ENCODE peak calls at places on chromosomes 11 and 22, in eight cellular contexts. D is erythroblast, E is IMR-90, Y is ovary, J is body of pancreas, Q is gastrocnemius medialis, U is vagina, F is heart left ventricle. K is an unnamed sample.

GRCh38 chr22:45671051-45671782 is 417 bp upstream of the ATXN10 start:
- DNase-seq in D (peak), E (no peak), Y (no peak), J (no peak), Q (no peak), U (no peak), F (peak), K (no peak)

GRCh38 chr22:40021401-40022000 is 26.7 kb downstream of the FAM83F start:
- DNase-seq in D (no peak), E (no peak), Y (no peak), J (no peak), Q (no peak), U (no peak), F (no peak), K (no peak)

GRCh38 chr11:94786264-94787126 is 18.3 kb downstream of the AMOTL1 start:
- DNase-seq in D (peak), E (peak), Y (no peak), J (no peak), Q (no peak), U (no peak), F (no peak), K (no peak)

GRCh38 chr11:77038029-77038824 is 4.0 kb downstream of the B3GNT6 start:
- DNase-seq in D (no peak), E (peak), Y (no peak), J (no peak), Q (no peak), U (no peak), F (no peak), K (no peak)

GRCh38 chr11:112315057-112315720 is 54.5 kb upstream of the PLET1 start:
- DNase-seq in D (no peak), E (no peak), Y (no peak), J (no peak), Q (no peak), U (no peak), F (no peak), K (no peak)

GRCh38 chr11:6096417-6096816 is 11.1 kb upstream of the OR56B4 start:
- DNase-seq in D (no peak), E (peak), Y (no peak), J (no peak), Q (no peak), U (no peak), F (no peak), K (no peak)

GRCh38 chr11:112756166-112756565 is 205.1 kb upstream of the NCAM1 start:
- DNase-seq in D (no peak), E (no peak), Y (no peak), J (no peak), Q (no peak), U (no peak), F (no peak), K (no peak)

GRCh38 chr22:26573026-26573662 is 16.8 kb downstream of the TPST2 start:
- DNase-seq in D (peak), E (peak), Y (no peak), J (no peak), Q (no peak), U (no peak), F (peak), K (no peak)

GRCh38 chr11:116601734-116602636 is 170.8 kb downstream of the BUD13 start:
- DNase-seq in D (peak), E (peak), Y (no peak), J (no peak), Q (no peak), U (no peak), F (no peak), K (no peak)

GRCh38 chr11:27464155-27464759 is 8.3 kb downstream of the LGR4 start:
- DNase-seq in D (no peak), E (peak), Y (no peak), J (peak), Q (no peak), U (no peak), F (no peak), K (no peak)

GRCh38 chr22:38986629-38987028 is 4.5 kb downstream of the APOBEC3B start:
- DNase-seq in D (no peak), E (no peak), Y (no peak), J (no peak), Q (no peak), U (no peak), F (no peak), K (no peak)

GRCh38 chr22:41280065-41280464 is 5.9 kb downstream of the RANGAP1 start:
- DNase-seq in D (no peak), E (no peak), Y (no peak), J (no peak), Q (no peak), U (no peak), F (no peak), K (no peak)

GRCh38 chr11:74325649-74326645 is 14.5 kb upstream of the P4HA3 start:
- DNase-seq in D (no peak), E (peak), Y (peak), J (peak), Q (peak), U (no peak), F (peak), K (no peak)

GRCh38 chr11:819129-819931 is 616 bp downstream of the PNPLA2 start:
- DNase-seq in D (peak), E (peak), Y (peak), J (peak), Q (peak), U (no peak), F (peak), K (no peak)

GRCh38 chr11:56988614-56989013 is at the start of gene OR5AK2:
- DNase-seq in D (no peak), E (no peak), Y (no peak), J (no peak), Q (no peak), U (no peak), F (no peak), K (no peak)

GRCh38 chr11:22471405-22471804 is 133.2 kb downstream of the SLC17A6 start:
- DNase-seq in D (no peak), E (no peak), Y (no peak), J (no peak), Q (no peak), U (no peak), F (no peak), K (no peak)

GRCh38 chr11:117915672-117916235 is 13.4 kb downstream of the TMPRSS13 start:
- DNase-seq in D (no peak), E (no peak), Y (no peak), J (no peak), Q (no peak), U (no peak), F (no peak), K (no peak)

GRCh38 chr11:119476666-119477331 is 53.8 kb upstream of the THY1 start:
- DNase-seq in D (no peak), E (no peak), Y (no peak), J (no peak), Q (no peak), U (peak), F (no peak), K (no peak)

GRCh38 chr22:22721681-22722309 is 77.4 kb downstream of the GGTLC2 start:
- DNase-seq in D (no peak), E (peak), Y (peak), J (no peak), Q (no peak), U (no peak), F (no peak), K (no peak)

GRCh38 chr11:124943242-124943641 is 7.4 kb upstream of the HEPACAM start:
- DNase-seq in D (no peak), E (no peak), Y (no peak), J (no peak), Q (no peak), U (no peak), F (no peak), K (no peak)

GRCh38 chr22:48061726-48062125 is 1299.3 kb downstream of the TBC1D22A start:
- DNase-seq in D (no peak), E (no peak), Y (no peak), J (no peak), Q (no peak), U (no peak), F (no peak), K (no peak)

GRCh38 chr11:47469411-47470179 is 20.7 kb upstream of the RAPSN start:
- DNase-seq in D (no peak), E (peak), Y (no peak), J (no peak), Q (no peak), U (no peak), F (no peak), K (no peak)

GRCh38 chr11:102564110-102564509 is 33.6 kb upstream of the MMP7 start:
- DNase-seq in D (peak), E (peak), Y (no peak), J (no peak), Q (no peak), U (no peak), F (no peak), K (peak)

DNA sequence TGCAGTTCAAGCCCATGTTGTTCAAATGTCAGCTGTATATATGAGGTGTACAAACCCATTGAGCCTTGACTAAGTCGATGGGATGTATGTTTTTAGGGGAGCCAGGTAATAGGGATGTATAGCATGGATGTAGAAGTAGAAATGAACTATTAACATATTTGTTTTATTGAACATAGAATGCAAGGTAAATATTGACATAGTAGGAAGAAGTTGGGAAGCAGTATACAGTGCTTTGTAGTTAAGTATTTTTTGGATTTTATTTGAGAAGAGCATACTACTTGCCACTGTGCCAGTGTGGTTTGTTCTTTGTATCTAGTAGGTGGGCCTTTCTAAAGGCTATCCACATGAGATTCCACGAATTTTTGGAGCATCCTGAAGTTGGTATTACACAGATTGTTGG is 20.8 kb upstream of the NAT10 start:
- DNase-seq in D (no peak), E (no peak), Y (no peak), J (no peak), Q (no peak), U (no peak), F (no peak), K (no peak)
- TF ChIP-seq POLR2A in D (no peak), E (no peak), Y (no peak), J (no peak), Q (no peak), U (no peak), F (no peak), K (no peak)

DNA sequence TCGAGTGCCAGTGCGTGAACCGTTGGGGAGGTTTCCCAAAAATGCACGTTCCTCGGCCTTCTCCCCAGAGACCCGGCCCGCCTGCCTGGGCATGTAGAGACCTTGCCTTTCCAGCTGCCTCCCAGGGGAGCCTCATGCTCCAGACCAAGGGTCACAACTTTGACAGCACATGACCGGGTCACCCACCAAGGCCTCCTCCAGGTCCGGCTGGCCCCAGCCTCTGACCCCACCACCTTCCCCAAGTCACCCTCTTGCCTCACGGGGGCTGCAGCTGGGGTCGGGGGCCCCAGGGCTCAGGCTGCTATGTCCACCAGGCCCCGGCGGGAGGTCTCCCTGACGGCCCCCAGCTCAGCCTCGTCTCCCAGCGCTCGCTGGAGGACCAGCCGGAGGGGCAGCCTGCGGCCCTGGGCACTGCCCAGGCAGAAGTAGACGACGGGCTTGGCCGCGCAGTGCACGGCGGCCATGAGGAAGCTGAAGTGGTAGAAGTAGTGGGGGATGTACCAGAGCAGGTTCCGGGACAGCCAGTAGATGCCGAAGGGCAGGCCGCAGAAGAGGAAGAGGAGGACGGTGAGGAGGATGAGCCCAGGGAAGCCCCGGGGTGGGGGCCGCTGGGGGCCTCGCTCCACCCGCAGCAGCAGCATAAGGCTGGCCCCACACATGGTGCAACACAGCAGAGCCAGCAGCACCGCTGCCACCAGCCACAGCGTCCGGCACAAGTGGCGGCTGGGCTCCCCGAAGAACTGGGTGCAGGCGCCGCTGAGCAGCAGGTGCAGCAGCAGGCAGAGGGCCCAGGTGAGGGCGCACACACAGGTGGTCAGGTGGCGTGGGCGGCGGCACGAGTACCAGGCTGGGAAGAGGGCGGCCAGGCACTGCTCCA is 4.4 kb downstream of the MRGPRE start:
- DNase-seq in D (no peak), E (no peak), Y (no peak), J (peak), Q (no peak), U (peak), F (no peak), K (no peak)
- TF ChIP-seq POLR2A in D (no peak), E (no peak), Y (no peak), J (no peak), Q (no peak), U (no peak), F (no peak), K (no peak)

GRCh38 chr11:34641981-34642380 is 21.1 kb downstream of the EHF start:
- DNase-seq in D (no peak), E (no peak), Y (no peak), J (peak), Q (no peak), U (no peak), F (no peak), K (no peak)

GRCh38 chr11:34638897-34639296 is 18.0 kb downstream of the EHF start:
- DNase-seq in D (no peak), E (no peak), Y (no peak), J (no peak), Q (no peak), U (no peak), F (no peak), K (no peak)

GRCh38 chr11:34641456-34641855 is 20.6 kb downstream of the EHF start:
- DNase-seq in D (no peak), E (no peak), Y (no peak), J (no peak), Q (no peak), U (no peak), F (no peak), K (no peak)

GRCh38 chr11:34639545-34639944 is 18.7 kb downstream of the EHF start:
- DNase-seq in D (no peak), E (no peak), Y (no peak), J (no peak), Q (no peak), U (no peak), F (no peak), K (no peak)

DNA sequence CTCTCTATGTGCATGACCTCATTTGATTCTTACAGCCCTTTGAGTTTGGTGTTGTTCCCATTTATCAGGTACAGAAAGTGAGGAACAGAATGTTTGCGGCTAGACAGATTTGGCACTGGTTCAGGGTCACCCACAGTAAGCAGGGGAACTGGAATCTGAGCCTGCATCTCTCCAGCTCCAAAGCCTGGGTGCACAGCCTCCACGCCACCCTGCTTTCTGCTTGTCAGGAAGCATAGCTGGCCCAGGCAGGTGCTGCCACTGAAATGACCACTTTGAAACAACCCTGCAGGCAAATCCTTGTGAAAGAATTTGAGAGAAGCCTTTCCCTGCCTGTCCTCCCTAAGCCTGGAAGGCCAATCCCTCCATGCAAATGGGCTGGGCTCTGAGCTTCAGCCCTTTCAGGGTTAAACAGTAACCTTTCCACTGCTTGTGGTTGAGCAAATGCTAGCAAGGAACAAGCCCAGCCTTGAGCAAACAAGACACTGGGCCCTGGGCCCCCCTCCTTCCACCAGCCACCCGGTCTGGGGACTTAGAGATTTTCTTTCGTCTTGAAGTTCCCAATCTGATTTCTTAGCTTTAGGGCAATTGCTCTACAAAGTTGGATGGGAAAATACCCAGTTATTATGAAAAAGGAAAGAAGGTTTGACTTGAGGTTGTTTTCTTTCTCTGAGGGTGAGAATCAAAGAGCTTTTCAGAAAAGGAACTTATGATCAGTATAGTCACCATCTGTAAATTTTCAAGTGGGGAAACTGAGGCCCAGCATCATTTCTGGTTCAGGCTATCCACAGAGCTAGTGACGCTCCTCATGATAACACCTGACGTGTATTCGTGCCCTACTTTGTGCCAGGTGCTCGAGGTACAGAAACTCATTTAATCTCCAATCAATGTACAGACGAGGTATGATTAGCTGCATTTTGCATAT is 19.4 kb downstream of the EHF start:
- DNase-seq in D (no peak), E (no peak), Y (no peak), J (peak), Q (no peak), U (no peak), F (no peak), K (no peak)
- TF ChIP-seq POLR2A in D (no peak), E (no peak), Y (no peak), J (no peak), Q (no peak), U (no peak), F (no peak), K (no peak)

GRCh38 chr11:64865286-64866172 is 12.9 kb downstream of the EHD1 start:
- DNase-seq in D (no peak), E (peak), Y (no peak), J (no peak), Q (no peak), U (no peak), F (no peak), K (no peak)
- TF ChIP-seq POLR2A in D (no peak), E (no peak), Y (no peak), J (no peak), Q (no peak), U (no peak), F (no peak), K (no peak)

GRCh38 chr11:66130978-66131377 is 60.9 kb downstream of the PACS1 start:
- DNase-seq in D (no peak), E (no peak), Y (no peak), J (no peak), Q (no peak), U (no peak), F (no peak), K (no peak)

GRCh38 chr11:66126808-66127555 is 56.9 kb downstream of the PACS1 start:
- DNase-seq in D (peak), E (peak), Y (peak), J (peak), Q (peak), U (no peak), F (peak), K (no peak)

GRCh38 chr11:66136752-66137123 is 66.7 kb downstream of the PACS1 start:
- DNase-seq in D (no peak), E (peak), Y (no peak), J (no peak), Q (no peak), U (no peak), F (no peak), K (no peak)

GRCh38 chr11:66133216-66133775 is 63.2 kb downstream of the PACS1 start:
- DNase-seq in D (no peak), E (no peak), Y (no peak), J (no peak), Q (no peak), U (no peak), F (no peak), K (no peak)

GRCh38 chr11:66131937-66132632 is 62.0 kb downstream of the PACS1 start:
- DNase-seq in D (no peak), E (no peak), Y (no peak), J (no peak), Q (no peak), U (no peak), F (no peak), K (no peak)
- TF ChIP-seq POLR2A in D (no peak), E (no peak), Y (no peak), J (no peak), Q (no peak), U (no peak), F (no peak), K (no peak)

DNA sequence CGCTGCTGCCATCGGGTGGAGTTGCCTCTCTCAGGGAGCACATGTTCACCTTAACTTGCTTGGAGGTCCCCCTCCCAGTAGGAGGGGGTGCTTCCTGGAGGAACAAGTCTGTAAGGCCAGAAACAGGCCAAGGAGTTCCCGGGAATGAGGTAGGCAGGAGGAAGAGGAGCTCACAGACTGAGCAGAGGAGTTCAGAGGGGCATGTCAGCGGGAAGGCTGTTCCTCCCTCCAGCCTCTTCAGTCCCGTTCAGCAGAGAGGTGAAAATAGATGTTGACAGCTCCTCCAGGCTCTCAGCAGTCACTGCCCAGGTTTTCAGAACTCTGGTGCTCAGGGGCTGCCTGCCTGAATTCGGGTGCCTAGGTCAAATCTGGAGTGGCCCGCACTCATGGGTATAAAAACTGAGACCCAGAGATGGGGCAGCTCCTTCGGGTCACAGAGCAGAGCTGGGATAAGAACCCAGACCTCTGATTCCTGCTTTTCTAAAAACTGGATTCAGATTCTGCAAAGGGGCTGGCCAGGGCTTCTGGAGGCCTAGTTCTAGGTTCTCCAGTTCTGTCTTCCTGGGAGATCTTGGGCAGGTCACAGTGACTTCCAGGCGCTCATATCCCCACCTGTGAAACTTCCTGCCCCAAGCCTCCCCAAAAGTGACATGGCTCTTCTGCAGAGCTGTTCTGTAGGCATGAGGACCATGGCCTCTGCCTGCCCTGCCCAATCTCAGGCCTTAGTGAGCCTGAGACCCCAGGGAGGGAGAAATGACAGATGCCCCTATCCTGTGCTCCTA is 18.3 kb downstream of the ATG16L2 start:
- DNase-seq in D (no peak), E (no peak), Y (no peak), J (no peak), Q (no peak), U (no peak), F (no peak), K (no peak)
- TF ChIP-seq POLR2A in D (no peak), E (no peak), Y (no peak), J (no peak), Q (no peak), U (no peak), F (no peak), K (no peak)

K was measured in H54.